ENCODE peak calls at places on chromosome 4, in eight cellular contexts. X, O, A, Z, J, Q, U and B are unnamed samples.

GRCh38 chr4:31189938-31190337 is 469.8 kb downstream of the PCDH7 start:
- DNase-seq in X (no peak), O (no peak), A (no peak), Z (no peak), J (no peak), Q (no peak), U (no peak), B (no peak)

GRCh38 chr4:8297691-8298485 is 28.3 kb downstream of the HTRA3 start:
- DNase-seq in X (no peak), O (no peak), A (no peak), Z (no peak), J (no peak), Q (no peak), U (no peak), B (no peak)

GRCh38 chr4:72974694-72975487 is 94.6 kb downstream of the COX18 start:
- DNase-seq in X (peak), O (peak), A (peak), Z (no peak), J (no peak), Q (no peak), U (no peak), B (no peak)

GRCh38 chr4:138235419-138235952 is 6.7 kb downstream of the SLC7A11 start:
- DNase-seq in X (peak), O (peak), A (no peak), Z (no peak), J (no peak), Q (no peak), U (no peak), B (no peak)

GRCh38 chr4:33060873-33061542 is 2340.8 kb downstream of the PCDH7 start:
- DNase-seq in X (peak), O (peak), A (peak), Z (peak), J (peak), Q (no peak), U (peak), B (no peak)

GRCh38 chr4:40909363-40909876 is 159.7 kb downstream of the NSUN7 start:
- DNase-seq in X (peak), O (peak), A (peak), Z (no peak), J (no peak), Q (no peak), U (no peak), B (no peak)

GRCh38 chr4:120694973-120695372 is 227.6 kb downstream of the PRDM5 start:
- DNase-seq in X (peak), O (peak), A (peak), Z (no peak), J (no peak), Q (no peak), U (no peak), B (no peak)

GRCh38 chr4:41418444-41418843 is 119.5 kb upstream of the LIMCH1 start:
- DNase-seq in X (peak), O (no peak), A (no peak), Z (no peak), J (peak), Q (no peak), U (peak), B (no peak)

GRCh38 chr4:54614094-54614493 is 43.7 kb upstream of the KIT start:
- DNase-seq in X (no peak), O (no peak), A (no peak), Z (no peak), J (no peak), Q (no peak), U (no peak), B (no peak)

GRCh38 chr4:73843369-73843768 is 6.9 kb downstream of the CXCL6 start:
- DNase-seq in X (no peak), O (no peak), A (no peak), Z (no peak), J (no peak), Q (no peak), U (no peak), B (no peak)

GRCh38 chr4:38565271-38566199 is 98.5 kb upstream of the KLF3 start:
- DNase-seq in X (peak), O (no peak), A (peak), Z (no peak), J (no peak), Q (no peak), U (no peak), B (no peak)